ENCODE peak calls at places on chromosomes 12 and 14, in seven cellular contexts. V is HCT116, M is adrenal gland, J is transverse colon, I is Peyer's patch, D is NB4, Z is A549. X is an unnamed sample.

GRCh38 chr12:107130830-107131760 is 37.7 kb upstream of the CRY1 start:
- DNase-seq in I (no peak), V (no peak), D (no peak), Z (no peak), M (no peak), J (no peak), X (no peak)

GRCh38 chr12:83408168-83408567 is 721.5 kb downstream of the TMTC2 start:
- DNase-seq in D (no peak), M (no peak), V (no peak), J (no peak), Z (no peak), I (no peak), X (no peak)

GRCh38 chr14:80233489-80233888 is 22.2 kb upstream of the DIO2 start:
- DNase-seq in M (no peak), V (no peak), D (no peak), I (no peak), J (no peak), Z (no peak), X (no peak)

GRCh38 chr12:2586159-2587035 is 208.4 kb upstream of the FKBP4 start:
- DNase-seq in V (no peak), M (no peak), I (no peak), Z (no peak), D (no peak), J (no peak), X (no peak)

GRCh38 chr12:63018273-63018672 is 83.3 kb upstream of the PPM1H start:
- DNase-seq in M (no peak), V (no peak), J (no peak), D (no peak), I (no peak), Z (no peak), X (no peak)

GRCh38 chr14:54597795-54598443 is 31.0 kb downstream of the SAMD4A start:
- DNase-seq in M (no peak), V (no peak), D (peak), I (no peak), J (no peak), Z (no peak), X (no peak)

GRCh38 chr12:116465892-116466291 is 93.3 kb upstream of the MAP1LC3B2 start:
- DNase-seq in J (no peak), I (no peak), Z (no peak), V (no peak), D (peak), M (no peak), X (no peak)

GRCh38 chr14:85050180-85050579 is 479.8 kb upstream of the FLRT2 start:
- DNase-seq in I (no peak), M (no peak), Z (no peak), D (no peak), J (no peak), V (no peak), X (no peak)

GRCh38 chr12:95796225-95796981 is 5.8 kb upstream of the NTN4 start:
- DNase-seq in V (no peak), Z (no peak), I (no peak), J (no peak), D (no peak), M (no peak), X (no peak)

GRCh38 chr14:102235275-102235897 is 69.6 kb downstream of the MOK start:
- DNase-seq in D (peak), M (peak), I (peak), V (peak), J (peak), Z (peak), X (peak)

GRCh38 chr12:69846976-69847375 is 21.9 kb downstream of the MYRFL start:
- DNase-seq in Z (no peak), V (no peak), M (no peak), J (no peak), D (no peak), I (no peak), X (no peak)

GRCh38 chr14:85934123-85934885 is 404.4 kb downstream of the FLRT2 start:
- DNase-seq in M (no peak), I (no peak), J (peak), V (no peak), D (peak), Z (peak), X (peak)

GRCh38 chr14:26841920-26842741 is 244.3 kb upstream of the NOVA1 start:
- DNase-seq in V (no peak), I (no peak), M (peak), J (peak), D (peak), Z (peak), X (no peak)

GRCh38 chr12:38653650-38654049 is 251.7 kb downstream of the CPNE8 start:
- DNase-seq in J (no peak), Z (no peak), I (no peak), D (no peak), M (no peak), V (no peak), X (no peak)

GRCh38 chr14:32394038-32394437 is 64.9 kb downstream of the AKAP6 start:
- DNase-seq in Z (no peak), V (no peak), M (no peak), J (no peak), D (no peak), I (no peak), X (no peak)

GRCh38 chr14:90815817-90816662 is at the start of gene TTC7B:
- DNase-seq in M (peak), Z (peak), I (no peak), D (peak), J (peak), V (no peak), X (peak)

GRCh38 chr12:103834897-103835390 is 6.1 kb downstream of the NT5DC3 start:
- DNase-seq in D (no peak), Z (no peak), J (no peak), V (no peak), M (no peak), I (no peak), X (no peak)

GRCh38 chr14:73829526-73830431 is 21.9 kb upstream of the PTGR2 start:
- DNase-seq in Z (no peak), D (peak), I (no peak), V (no peak), J (no peak), M (no peak), X (no peak)

GRCh38 chr12:111160350-111161142 is 208.3 kb downstream of the PHETA1 start:
- DNase-seq in J (no peak), V (no peak), D (no peak), I (no peak), M (no peak), Z (no peak), X (no peak)

GRCh38 chr14:22908601-22909000 is 10.3 kb downstream of the RBM23 start:
- DNase-seq in V (no peak), I (no peak), J (no peak), M (no peak), Z (no peak), D (peak), X (no peak)

GRCh38 chr14:90846511-90846910 is 30.3 kb upstream of the TTC7B start:
- DNase-seq in J (no peak), V (no peak), Z (no peak), D (peak), I (no peak), M (no peak), X (no peak)

GRCh38 chr12:116465407-116465806 is 93.8 kb upstream of the MAP1LC3B2 start:
- DNase-seq in D (no peak), I (no peak), M (no peak), Z (no peak), J (no peak), V (no peak), X (no peak)

GRCh38 chr14:52950410-52950897 is 396 bp downstream of the FERMT2 start:
- DNase-seq in D (peak), I (peak), V (no peak), J (peak), Z (peak), M (peak), X (peak)

GRCh38 chr14:92792885-92793284 is 1.2 kb upstream of the GOLGA5 start:
- DNase-seq in D (peak), J (no peak), M (no peak), Z (no peak), V (no peak), I (no peak), X (no peak)

GRCh38 chr12:94149781-94150482 is 1.6 kb downstream of the PLXNC1 start:
- DNase-seq in Z (no peak), D (peak), J (peak), M (peak), I (no peak), V (no peak), X (peak)

GRCh38 chr12:85183855-85184254 is 96.2 kb upstream of the ALX1 start:
- DNase-seq in D (no peak), Z (no peak), I (no peak), V (no peak), M (no peak), J (no peak), X (no peak)
- TF ChIP-seq POLR2A in D (no peak), Z (no peak), I (no peak), V (no peak), M (no peak), J (no peak), X (no peak)

GRCh38 chr14:96363751-96364336 is 518 bp downstream of the GSKIP start:
- DNase-seq in J (peak), Z (peak), D (peak), V (no peak), I (peak), M (peak), X (peak)

GRCh38 chr14:96362071-96362964 is 823 bp downstream of the ATG2B start:
- DNase-seq in Z (peak), V (peak), J (peak), M (peak), I (peak), D (peak), X (peak)

GRCh38 chr14:96364911-96365310 is 1.6 kb downstream of the GSKIP start:
- DNase-seq in J (no peak), M (no peak), Z (no peak), D (no peak), V (no peak), I (no peak), X (peak)

GRCh38 chr14:96359959-96360358 is 3.2 kb downstream of the ATG2B start:
- DNase-seq in D (no peak), M (no peak), J (no peak), V (no peak), Z (no peak), I (no peak), X (peak)

DNA sequence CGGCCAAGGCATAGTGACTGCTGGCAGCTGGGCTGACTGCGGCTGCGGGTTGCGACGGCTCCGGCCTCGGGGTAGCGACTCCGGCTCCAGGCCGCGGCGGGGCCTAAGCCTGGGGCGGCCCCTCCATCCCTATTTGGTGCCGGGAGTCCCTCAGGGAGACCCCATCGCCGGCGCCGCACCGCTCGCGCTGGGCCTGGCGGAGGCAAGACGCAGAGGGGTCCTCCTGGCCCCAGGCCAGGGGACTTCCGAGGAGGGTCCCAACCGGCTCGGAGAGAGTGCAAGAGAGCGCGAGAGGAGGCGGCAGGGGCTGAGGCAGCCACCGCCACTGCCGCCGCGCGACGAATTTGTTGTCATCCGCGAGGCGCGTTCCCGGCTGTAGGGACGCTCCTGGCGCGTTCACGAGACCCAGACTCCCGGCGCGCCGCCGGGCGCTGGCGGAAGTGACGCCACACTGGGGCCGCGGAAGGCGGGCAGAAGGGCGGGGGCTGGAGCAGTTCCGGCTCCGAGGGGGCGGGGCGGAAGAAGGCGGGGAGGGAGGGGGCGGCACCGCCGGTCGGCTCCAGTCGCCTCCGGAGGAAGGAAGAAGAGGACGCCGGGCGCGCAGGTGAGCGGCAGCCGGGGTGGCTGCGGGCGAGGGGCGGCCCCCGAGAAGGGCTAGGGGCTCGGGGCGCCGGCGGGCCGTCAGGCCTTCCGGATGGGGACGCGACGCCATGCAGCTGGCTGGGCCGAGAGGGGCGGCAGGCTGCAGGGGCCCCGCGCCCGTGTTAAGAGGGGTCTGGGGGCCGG is at the start of the genes ATG2B and GSKIP:
- DNase-seq in V (peak), Z (peak), D (peak), M (peak), J (peak), I (peak), X (peak)
- TF ChIP-seq POLR2A in V (peak), Z (peak), D (peak), M (peak), J (peak), I (peak), X (peak)

GRCh38 chr14:104878582-104878981 is 13.5 kb downstream of the CEP170B start:
- DNase-seq in D (no peak), I (no peak), M (no peak), J (no peak), Z (no peak), V (no peak), X (no peak)
- TF ChIP-seq POLR2A in D (no peak), I (no peak), M (no peak), J (no peak), Z (no peak), V (no peak), X (no peak)

DNA sequence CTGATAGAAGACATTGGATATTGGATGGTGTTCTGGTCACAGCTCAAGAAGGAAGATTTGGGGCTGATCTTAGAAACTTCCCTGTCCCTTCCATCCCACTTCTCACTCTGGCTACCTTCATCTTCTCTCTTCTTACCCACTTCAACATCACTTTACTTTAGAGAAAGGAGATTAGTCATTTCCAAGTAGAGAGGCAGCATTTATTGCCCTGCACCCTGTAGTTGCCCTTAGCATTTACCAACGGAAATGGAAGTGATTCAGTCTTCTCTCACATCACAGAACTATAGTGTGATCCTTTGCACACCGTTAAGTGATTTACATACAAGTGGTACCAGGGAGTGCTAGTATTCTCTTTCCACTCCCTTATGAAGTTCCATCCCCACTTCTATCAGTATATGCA is 52.4 kb downstream of the PHLDA1 start:
- DNase-seq in V (no peak), D (peak), I (no peak), M (no peak), J (no peak), Z (no peak), X (no peak)
- TF ChIP-seq POLR2A in V (no peak), D (no peak), I (no peak), M (no peak), J (no peak), Z (no peak), X (no peak)

DNA sequence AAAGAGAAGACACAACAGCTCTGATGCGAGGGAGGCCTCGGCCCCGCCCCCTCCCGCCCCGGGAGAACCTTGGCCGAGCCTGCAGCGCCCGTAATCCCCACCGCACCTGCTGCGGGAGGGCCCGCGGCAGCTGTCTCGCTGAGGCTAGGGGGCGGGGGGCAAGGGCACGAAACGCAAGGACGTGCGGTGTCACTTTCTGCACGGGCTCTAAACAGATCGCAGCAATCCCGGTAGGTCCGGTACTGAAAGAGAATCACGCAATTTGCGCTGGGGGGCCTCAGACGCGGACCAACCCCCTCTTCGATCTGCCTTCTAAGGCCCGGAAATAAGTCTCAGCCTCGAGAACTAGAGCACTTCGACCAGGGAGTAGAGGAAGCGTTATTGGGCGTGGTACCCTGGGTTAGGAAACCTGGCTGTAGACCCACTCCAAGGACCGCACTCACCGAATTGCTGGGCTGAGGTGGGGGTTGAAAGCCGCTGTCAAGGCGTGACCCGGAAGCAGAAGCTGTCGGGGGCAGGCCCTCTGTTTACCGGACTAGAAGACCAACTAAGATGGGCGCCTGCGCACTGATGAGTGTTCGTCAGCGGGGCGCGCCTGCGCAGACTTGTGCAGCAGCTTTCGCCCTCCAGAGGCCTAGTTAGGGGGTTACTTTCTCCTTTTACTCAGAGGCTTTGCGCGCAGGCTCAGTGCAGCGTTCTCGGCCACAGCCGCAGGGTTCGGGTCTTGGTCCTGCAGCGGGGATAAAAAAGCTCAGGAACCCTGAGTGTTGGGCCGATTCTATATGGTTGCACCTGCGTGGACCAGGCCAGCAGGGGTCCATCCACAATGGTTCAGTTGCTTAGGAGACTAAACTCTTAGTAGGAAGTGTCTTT is at the start of gene ASB8:
- DNase-seq in I (peak), V (peak), M (peak), J (peak), Z (peak), D (peak), X (peak)
- TF ChIP-seq POLR2A in I (peak), V (peak), M (peak), J (peak), Z (peak), D (peak), X (peak)

GRCh38 chr14:49865431-49865859 is 12.9 kb upstream of the NEMF start:
- DNase-seq in Z (peak), M (peak), I (peak), D (peak), V (no peak), J (peak), X (peak)

GRCh38 chr14:49868720-49869114 is 16.1 kb upstream of the NEMF start:
- DNase-seq in J (no peak), D (no peak), I (no peak), V (no peak), M (no peak), Z (no peak), X (no peak)

GRCh38 chr14:49870908-49871307 is 18.3 kb upstream of the NEMF start:
- DNase-seq in M (no peak), D (no peak), I (no peak), Z (no peak), J (no peak), V (no peak), X (no peak)

GRCh38 chr14:49863483-49864262 is 11.1 kb upstream of the NEMF start:
- DNase-seq in Z (no peak), J (no peak), I (no peak), D (peak), V (no peak), M (peak), X (peak)

DNA sequence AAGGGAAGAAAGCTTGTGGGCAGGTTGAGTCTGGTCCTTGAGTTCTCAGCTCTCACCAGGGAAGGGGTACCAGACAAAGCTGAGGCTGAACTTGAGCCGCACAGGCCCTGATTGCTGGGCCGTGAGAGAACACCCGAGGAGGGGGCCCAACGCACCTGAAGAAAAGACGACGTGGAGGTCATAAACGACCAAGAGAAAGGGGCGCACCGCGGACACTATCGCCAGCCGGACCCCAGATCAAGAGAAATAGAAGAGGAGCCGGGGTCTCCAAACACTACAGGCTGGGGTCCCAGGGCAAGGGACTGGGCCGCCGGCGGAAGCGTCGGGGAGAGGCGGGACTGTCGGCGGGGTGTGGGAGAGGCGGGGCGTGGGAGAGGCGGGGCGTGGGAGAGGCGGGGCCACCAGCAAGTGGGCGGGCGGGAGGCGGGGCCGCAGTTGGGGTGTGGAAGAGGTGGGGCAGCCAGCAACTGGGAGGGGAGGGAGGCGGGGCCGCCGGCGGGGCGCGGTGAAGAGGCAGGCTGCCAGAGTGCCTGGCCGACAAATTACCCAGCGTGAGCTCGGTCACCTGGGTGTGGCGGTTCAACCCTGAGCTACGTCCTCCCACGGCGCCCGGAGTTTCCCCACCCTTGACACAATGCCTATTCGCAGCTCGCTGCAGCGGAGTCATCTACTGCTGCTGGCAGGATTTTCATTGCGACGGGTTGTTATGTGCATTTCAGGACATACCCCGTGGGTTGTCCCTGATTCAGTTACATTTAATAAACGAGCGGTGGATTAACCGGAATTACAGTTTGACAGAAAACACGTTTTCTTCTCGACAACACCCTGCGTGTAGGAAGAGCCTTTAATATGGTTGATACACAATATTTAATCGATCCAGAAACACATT is 15.5 kb upstream of the NEMF start:
- DNase-seq in Z (peak), J (peak), M (peak), D (peak), V (peak), I (peak), X (peak)
- TF ChIP-seq POLR2A in Z (peak), J (peak), M (peak), D (peak), V (peak), I (peak), X (peak)

X was measured in erythroblast.